ENCODE peak calls at places on chromosomes 1 and 21, in nine cellular contexts. D is tibial nerve; M is activated CD8-positive, alpha-beta T cell treated with anti-CD3 and anti-CD28 coated beads for 36 hours; N is heart right ventricle; X is osteocyte; Z is Peyer's patch; T is cardiac fibroblast; E is cardiac muscle cell; J is hepatocyte. C is an unnamed sample.

GRCh38 chr1:178283409-178283808 is 189.5 kb downstream of the RASAL2 start:
- DNase-seq in D (no peak), M (no peak), N (no peak), X (no peak), Z (no peak), T (peak; percentile 87), E (no peak), J (no peak), C (peak; percentile 57)

GRCh38 chr1:197521118-197521739 is 253.2 kb downstream of the CRB1 start:
- DNase-seq in D (peak; percentile 54), M (peak; percentile 26), N (no peak), X (no peak), Z (no peak), T (peak; percentile 68), E (peak; percentile 52), J (peak; percentile 42), C (no peak)

GRCh38 chr1:210565316-210565715 is 236.6 kb downstream of the HHAT start:
- DNase-seq in D (no peak), M (no peak), N (no peak), X (no peak), Z (no peak), T (no peak), E (no peak), J (no peak), C (no peak)

GRCh38 chr1:16921391-16922185 is at the start of gene CROCC:
- DNase-seq in D (no peak), M (peak; percentile 79), N (peak; percentile 42), X (no peak), Z (peak; percentile 81), T (peak; percentile 37), E (peak; percentile 66), J (peak; percentile 57), C (no peak)

GRCh38 chr1:15953294-15953771 is 22.6 kb downstream of the ZBTB17 start:
- DNase-seq in D (no peak), M (no peak), N (no peak), X (no peak), Z (no peak), T (peak; percentile 43), E (no peak), J (no peak), C (no peak)

GRCh38 chr21:45228171-45228641 is 59.5 kb downstream of the POFUT2 start:
- DNase-seq in D (peak; percentile 67), M (peak; percentile 92), N (no peak), X (no peak), Z (no peak), T (peak; percentile 96), E (peak; percentile 14), J (peak; percentile 69), C (no peak)

GRCh38 chr1:192263436-192263835 is 53.4 kb upstream of the RGS21 start:
- DNase-seq in D (no peak), M (no peak), N (no peak), X (no peak), Z (no peak), T (peak; percentile 81), E (no peak), J (no peak), C (no peak)

GRCh38 chr1:203200059-203200553 is 13.6 kb upstream of the CHI3L1 start:
- DNase-seq in D (peak; percentile 78), M (no peak), N (no peak), X (no peak), Z (peak; percentile 35), T (peak; percentile 82), E (no peak), J (no peak), C (no peak)

GRCh38 chr1:203537806-203538464 is 44.0 kb downstream of the OPTC start:
- DNase-seq in D (no peak), M (no peak), N (no peak), X (no peak), Z (no peak), T (peak; percentile 51), E (no peak), J (peak; percentile 82), C (no peak)

GRCh38 chr21:35217504-35218060 is 168.5 kb upstream of the RUNX1 start:
- DNase-seq in D (no peak), M (peak; percentile 69), N (no peak), X (no peak), Z (no peak), T (peak; percentile 95), E (no peak), J (peak; percentile 52), C (no peak)

GRCh38 chr21:39499156-39499555 is 47.4 kb downstream of the SH3BGR start:
- DNase-seq in D (no peak), M (no peak), N (no peak), X (no peak), Z (no peak), T (no peak), E (no peak), J (no peak), C (no peak)

GRCh38 chr21:33244781-33245105 is 15.0 kb downstream of the IFNAR2 start:
- DNase-seq in D (no peak), M (no peak), N (no peak), X (no peak), Z (no peak), T (no peak), E (no peak), J (no peak), C (no peak)

GRCh38 chr1:62906428-62906886 is 122.5 kb downstream of the ATG4C start:
- DNase-seq in D (no peak), M (peak; percentile 10), N (no peak), X (no peak), Z (no peak), T (peak; percentile 33), E (peak; percentile 47), J (peak; percentile 9), C (no peak)

GRCh38 chr1:184813528-184814089 is 59.0 kb upstream of the EDEM3 start:
- DNase-seq in D (no peak), M (no peak), N (no peak), X (no peak), Z (no peak), T (no peak), E (no peak), J (no peak), C (no peak)

GRCh38 chr1:228927947-228928898 is 192.9 kb downstream of the RHOU start:
- DNase-seq in D (no peak), M (peak; percentile 10), N (no peak), X (no peak), Z (no peak), T (no peak), E (no peak), J (no peak), C (no peak)

GRCh38 chr1:24720152-24720551 is 25.1 kb upstream of the CLIC4 start:
- DNase-seq in D (peak; percentile 61), M (no peak), N (peak; percentile 87), X (no peak), Z (peak; percentile 56), T (peak; percentile 97), E (no peak), J (no peak), C (no peak)

GRCh38 chr1:61157420-61157987 is 75.1 kb downstream of the NFIA start:
- DNase-seq in D (no peak), M (peak; percentile 26), N (no peak), X (no peak), Z (no peak), T (peak; percentile 58), E (peak; percentile 52), J (peak; percentile 48), C (no peak)

GRCh38 chr1:1027723-1028266 is 7.9 kb downstream of the AGRN start:
- DNase-seq in D (no peak), M (no peak), N (no peak), X (no peak), Z (no peak), T (no peak), E (no peak), J (no peak), C (no peak)

GRCh38 chr1:53896673-53897229 is 2.8 kb downstream of the DIO1 start:
- DNase-seq in D (no peak), M (no peak), N (no peak), X (no peak), Z (no peak), T (peak; percentile 56), E (no peak), J (peak; percentile 36), C (no peak)

GRCh38 chr1:15736666-15737229 is 690 bp downstream of the SLC25A34 start:
- DNase-seq in D (no peak), M (no peak), N (no peak), X (no peak), Z (peak; percentile 88), T (no peak), E (no peak), J (no peak), C (no peak)

GRCh38 chr1:56148466-56149193 is 430.7 kb downstream of the PLPP3 start:
- DNase-seq in D (no peak), M (no peak), N (no peak), X (no peak), Z (no peak), T (no peak), E (no peak), J (no peak), C (no peak)

GRCh38 chr1:7298749-7299151 is 472.3 kb upstream of the VAMP3 start:
- DNase-seq in D (no peak), M (no peak), N (no peak), X (peak; percentile 42), Z (no peak), T (peak; percentile 85), E (no peak), J (no peak), C (no peak)

GRCh38 chr1:159859757-159860156 is 2.7 kb downstream of the VSIG8 start:
- DNase-seq in D (no peak), M (no peak), N (no peak), X (no peak), Z (no peak), T (no peak), E (no peak), J (peak; percentile 39), C (no peak)
- TF ChIP-seq CTCF in D (no peak), M (no peak), N (no peak), X (no peak), Z (no peak), T (no peak), E (no peak), J (no peak), C (no peak)

GRCh38 chr1:50950396-50950795 is 9.7 kb downstream of the FAF1 start:
- DNase-seq in D (no peak), M (no peak), N (no peak), X (no peak), Z (no peak), T (no peak), E (no peak), J (peak; percentile 18), C (no peak)
- TF ChIP-seq CTCF in D (no peak), M (no peak), N (no peak), X (no peak), Z (no peak), T (no peak), E (no peak), J (no peak), C (no peak)

DNA sequence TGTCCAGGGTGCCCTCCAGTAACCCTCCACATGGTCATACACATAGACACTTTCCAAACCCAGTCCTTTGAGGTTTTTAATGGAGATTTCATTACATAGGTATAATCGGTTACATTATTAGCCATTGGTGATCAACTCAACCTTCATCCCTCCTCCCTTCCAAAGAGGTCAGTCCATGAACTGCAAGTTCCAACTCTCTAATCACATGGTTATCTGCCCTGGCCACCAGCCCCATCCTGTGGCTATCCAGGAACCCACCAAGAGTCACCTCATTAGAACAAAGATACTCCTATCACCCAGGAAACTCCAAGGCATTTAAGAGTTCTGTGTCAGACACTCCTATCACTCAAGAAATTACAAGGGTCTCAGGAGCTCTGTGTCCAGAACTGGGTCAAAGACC is 12.2 kb downstream of the ATP1A4 start:
- DNase-seq in D (no peak), M (no peak), N (no peak), X (no peak), Z (no peak), T (peak; percentile 22), E (no peak), J (no peak), C (no peak)
- TF ChIP-seq CTCF in D (no peak), M (no peak), N (no peak), X (no peak), Z (no peak), T (peak; percentile 17), E (no peak), J (no peak), C (no peak)

GRCh38 chr1:95309031-95309459 is 75.0 kb downstream of the RWDD3 start:
- DNase-seq in D (no peak), M (no peak), N (no peak), X (no peak), Z (no peak), T (peak; percentile 56), E (peak; percentile 75), J (peak; percentile 68), C (no peak)
- TF ChIP-seq CTCF in D (peak; percentile 67), M (no peak), N (peak; percentile 63), X (peak; percentile 44), Z (no peak), T (peak; percentile 59), E (peak; percentile 58), J (peak; percentile 87), C (no peak)